ENCODE peak calls at places on chromosomes 5 and 9, in eight cellular contexts. Z is Panc1, I is lung, A is PC-3, O is psoas muscle, V is fibroblast of mammary gland, L is AG10803, R is AG04449. B is an unnamed sample.
A peak's percentile ranks its signal among the peaks of the same experiment; 100 is the strongest.

GRCh38 chr5:151405334-151405872 is 42.0 kb upstream of the SLC36A1 start:
- DNase-seq in Z (no peak), I (no peak), A (no peak), O (no peak), V (no peak), L (no peak), R (no peak), B (no peak)

GRCh38 chr5:138716456-138716924 is 36.7 kb upstream of the CTNNA1 start:
- DNase-seq in Z (no peak), I (no peak), A (peak; percentile 8), O (no peak), V (no peak), L (no peak), R (no peak), B (no peak)

GRCh38 chr5:172642046-172642409 is 965 bp downstream of the NEURL1B start:
- DNase-seq in Z (no peak), I (no peak), A (no peak), O (no peak), V (peak; percentile 15), L (no peak), R (no peak), B (no peak)

GRCh38 chr9:131813116-131813515 is 73.2 kb upstream of the RAPGEF1 start:
- DNase-seq in Z (no peak), I (no peak), A (peak; percentile 68), O (no peak), V (peak; percentile 71), L (no peak), R (no peak), B (no peak)

GRCh38 chr9:112361602-112362001 is 18.3 kb upstream of the HSDL2 start:
- DNase-seq in Z (no peak), I (no peak), A (peak; percentile 65), O (no peak), V (peak; percentile 58), L (peak; percentile 49), R (no peak), B (no peak)

GRCh38 chr9:126482361-126483044 is 131.2 kb upstream of the LMX1B start:
- DNase-seq in Z (no peak), I (no peak), A (no peak), O (peak; percentile 60), V (no peak), L (peak; percentile 58), R (no peak), B (no peak)

GRCh38 chr9:83027153-83027867 is 35.6 kb downstream of the RASEF start:
- DNase-seq in Z (peak; percentile 36), I (no peak), A (peak; percentile 85), O (no peak), V (peak; percentile 88), L (peak; percentile 80), R (peak; percentile 60), B (peak; percentile 10)

GRCh38 chr5:9956725-9957124 is 293.0 kb downstream of the ATPSCKMT start:
- DNase-seq in Z (no peak), I (no peak), A (no peak), O (no peak), V (no peak), L (no peak), R (no peak), B (no peak)

GRCh38 chr5:18404039-18404438 is 769.8 kb downstream of the TAF11L14 start:
- DNase-seq in Z (no peak), I (no peak), A (no peak), O (no peak), V (no peak), L (no peak), R (no peak), B (no peak)

GRCh38 chr5:65173130-65173525 is 308.6 kb downstream of the ADAMTS6 start:
- DNase-seq in Z (no peak), I (no peak), A (no peak), O (no peak), V (peak; percentile 17), L (no peak), R (no peak), B (no peak)

GRCh38 chr5:175655411-175655810 is 2.5 kb upstream of the HRH2 start:
- DNase-seq in Z (no peak), I (no peak), A (no peak), O (no peak), V (no peak), L (no peak), R (no peak), B (no peak)

GRCh38 chr5:96203761-96204160 is 229.3 kb downstream of the PCSK1 start:
- DNase-seq in Z (no peak), I (no peak), A (peak; percentile 44), O (no peak), V (peak; percentile 36), L (no peak), R (no peak), B (no peak)

GRCh38 chr9:117672397-117672796 is 31.8 kb upstream of the TLR4 start:
- DNase-seq in Z (peak; percentile 15), I (no peak), A (peak; percentile 28), O (no peak), V (peak; percentile 56), L (peak; percentile 78), R (no peak), B (no peak)

GRCh38 chr9:111679199-111679598 is 17.8 kb downstream of the GNG10 start:
- DNase-seq in Z (no peak), I (no peak), A (no peak), O (no peak), V (no peak), L (no peak), R (no peak), B (no peak)

GRCh38 chr5:180690562-180690961 is 41.2 kb upstream of the FLT4 start:
- DNase-seq in Z (no peak), I (no peak), A (no peak), O (no peak), V (no peak), L (no peak), R (no peak), B (no peak)

GRCh38 chr9:133604856-133605255 is 4.3 kb downstream of the FAM163B start:
- DNase-seq in Z (no peak), I (no peak), A (no peak), O (no peak), V (no peak), L (no peak), R (no peak), B (no peak)

GRCh38 chr9:133605446-133605845 is 3.7 kb downstream of the FAM163B start:
- DNase-seq in Z (no peak), I (no peak), A (no peak), O (no peak), V (no peak), L (no peak), R (no peak), B (no peak)

GRCh38 chr9:133603165-133603927 is 5.8 kb downstream of the FAM163B start:
- DNase-seq in Z (no peak), I (no peak), A (no peak), O (no peak), V (no peak), L (no peak), R (no peak), B (no peak)

GRCh38 chr9:133605856-133606721 is 3.1 kb downstream of the FAM163B start:
- DNase-seq in Z (no peak), I (no peak), A (no peak), O (no peak), V (no peak), L (no peak), R (no peak), B (no peak)

DNA sequence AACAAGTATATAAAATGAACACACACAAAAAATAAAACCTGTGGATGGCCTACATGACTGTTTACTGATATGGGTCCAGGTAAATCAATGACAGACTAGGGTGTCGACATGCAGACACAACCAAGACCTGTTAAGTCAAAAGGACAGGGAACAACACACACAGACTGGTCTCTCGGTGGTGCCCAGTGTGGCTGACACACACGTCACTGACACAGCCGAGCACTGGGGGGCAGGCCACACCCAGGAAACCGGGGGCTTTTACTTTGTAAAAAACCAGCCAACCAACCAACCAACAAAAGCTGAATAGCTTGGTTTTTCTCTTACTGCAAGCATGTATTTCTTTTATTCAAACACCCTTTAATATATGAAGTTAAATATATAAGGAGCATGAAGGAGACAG is 5.0 kb downstream of the FAM163B start:
- DNase-seq in Z (no peak), I (no peak), A (no peak), O (no peak), V (no peak), L (no peak), R (no peak), B (no peak)
- TF ChIP-seq CTCF in Z (no peak), I (no peak), A (no peak), O (no peak), V (no peak), L (no peak), R (no peak), B (no peak)

GRCh38 chr9:92257327-92257726 is 36.2 kb downstream of the IARS1 start:
- DNase-seq in Z (no peak), I (no peak), A (no peak), O (no peak), V (no peak), L (no peak), R (no peak), B (no peak)

GRCh38 chr9:92253656-92254055 is 39.8 kb downstream of the IARS1 start:
- DNase-seq in Z (no peak), I (no peak), A (no peak), O (no peak), V (no peak), L (no peak), R (no peak), B (no peak)

GRCh38 chr9:92254401-92255337 is 38.8 kb downstream of the IARS1 start:
- DNase-seq in Z (no peak), I (no peak), A (no peak), O (no peak), V (no peak), L (no peak), R (no peak), B (no peak)
- TF ChIP-seq CTCF in Z (no peak), I (no peak), A (no peak), O (no peak), V (no peak), L (no peak), R (no peak), B (no peak)

GRCh38 chr5:94623877-94624276 is 5.4 kb downstream of the SLF1 start:
- DNase-seq in Z (no peak), I (no peak), A (no peak), O (no peak), V (no peak), L (no peak), R (no peak), B (no peak)
- TF ChIP-seq CTCF in Z (no peak), I (no peak), A (no peak), O (no peak), V (no peak), L (no peak), R (no peak), B (no peak)

GRCh38 chr5:2207416-2207950 is 324.8 kb upstream of the IRX4 start:
- DNase-seq in Z (no peak), I (peak; percentile 25), A (no peak), O (no peak), V (no peak), L (no peak), R (no peak), B (no peak)

GRCh38 chr5:2205596-2205995 is 322.9 kb upstream of the IRX4 start:
- DNase-seq in Z (no peak), I (no peak), A (no peak), O (no peak), V (no peak), L (no peak), R (no peak), B (no peak)

GRCh38 chr5:2206244-2207108 is 323.8 kb upstream of the IRX4 start:
- DNase-seq in Z (no peak), I (peak; percentile 23), A (no peak), O (no peak), V (no peak), L (no peak), R (no peak), B (no peak)

GRCh38 chr5:2207109-2207399 is 324.3 kb upstream of the IRX4 start:
- DNase-seq in Z (no peak), I (no peak), A (no peak), O (no peak), V (no peak), L (no peak), R (no peak), B (no peak)

GRCh38 chr5:2207966-2208544 is 325.3 kb upstream of the IRX4 start:
- DNase-seq in Z (no peak), I (peak; percentile 29), A (peak; percentile 54), O (no peak), V (peak; percentile 1), L (peak; percentile 4), R (no peak), B (no peak)
- TF ChIP-seq CTCF in Z (peak; percentile 77), I (no peak), A (peak; percentile 58), O (no peak), V (no peak), L (peak; percentile 28), R (no peak), B (no peak)